ENCODE peak calls at places on chromosomes 5 and 9, in nine cellular contexts. One of them, this sample, is unnamed.

GRCh38 chr9:75168270-75169185 is 80.2 kb downstream of the OSTF1 start:
- DNase-seq in Caco-2: no peak
- DNase-seq in HT1080: peak; percentile 58
- DNase-seq in LHCN-M2: peak; percentile 2
- DNase-seq in lower lobe of right lung: no peak
- DNase-seq in central memory CD8-positive, alpha-beta T cell: no peak
- DNase-seq in HEK293T: no peak
- DNase-seq in A549: no peak
- DNase-seq in GDM1: no peak
- DNase-seq in this sample: no peak

GRCh38 chr9:24381205-24381604 is 164.5 kb downstream of the IZUMO3 start:
- DNase-seq in HT1080: no peak
- DNase-seq in A549: no peak
- DNase-seq in Caco-2: no peak
- DNase-seq in lower lobe of right lung: no peak
- DNase-seq in GDM1: no peak
- DNase-seq in LHCN-M2: no peak
- DNase-seq in HEK293T: no peak
- DNase-seq in central memory CD8-positive, alpha-beta T cell: no peak
- DNase-seq in this sample: no peak

GRCh38 chr9:83062011-83062652 is 810 bp downstream of the RASEF start:
- DNase-seq in HT1080: no peak
- DNase-seq in A549: peak; percentile 62
- DNase-seq in lower lobe of right lung: peak; percentile 74
- DNase-seq in HEK293T: peak; percentile 59
- DNase-seq in LHCN-M2: no peak
- DNase-seq in central memory CD8-positive, alpha-beta T cell: no peak
- DNase-seq in GDM1: no peak
- DNase-seq in Caco-2: peak; percentile 2
- DNase-seq in this sample: no peak

GRCh38 chr5:179230061-179230461 is 115.2 kb downstream of the ADAMTS2 start:
- DNase-seq in Caco-2: no peak
- DNase-seq in central memory CD8-positive, alpha-beta T cell: no peak
- DNase-seq in A549: no peak
- DNase-seq in lower lobe of right lung: peak; percentile 11
- DNase-seq in HT1080: no peak
- DNase-seq in LHCN-M2: no peak
- DNase-seq in HEK293T: no peak
- DNase-seq in GDM1: no peak
- DNase-seq in this sample: no peak

GRCh38 chr9:93364734-93365426 is 86.6 kb upstream of the FAM120A start:
- DNase-seq in central memory CD8-positive, alpha-beta T cell: no peak
- DNase-seq in HT1080: no peak
- DNase-seq in HEK293T: no peak
- DNase-seq in GDM1: no peak
- DNase-seq in LHCN-M2: no peak
- DNase-seq in Caco-2: no peak
- DNase-seq in lower lobe of right lung: no peak
- DNase-seq in A549: no peak
- DNase-seq in this sample: no peak

GRCh38 chr5:128052764-128053163 is 30.8 kb upstream of the SLC12A2 start:
- DNase-seq in LHCN-M2: peak; percentile 9
- DNase-seq in HEK293T: no peak
- DNase-seq in HT1080: no peak
- DNase-seq in Caco-2: no peak
- DNase-seq in central memory CD8-positive, alpha-beta T cell: no peak
- DNase-seq in A549: no peak
- DNase-seq in lower lobe of right lung: no peak
- DNase-seq in GDM1: no peak
- DNase-seq in this sample: no peak

GRCh38 chr5:23014251-23014650 is 161.1 kb upstream of the CDH12 start:
- DNase-seq in A549: no peak
- DNase-seq in GDM1: no peak
- DNase-seq in LHCN-M2: no peak
- DNase-seq in central memory CD8-positive, alpha-beta T cell: no peak
- DNase-seq in HT1080: no peak
- DNase-seq in lower lobe of right lung: no peak
- DNase-seq in Caco-2: no peak
- DNase-seq in HEK293T: no peak
- DNase-seq in this sample: no peak

GRCh38 chr9:126980231-126980630 is 65.6 kb downstream of the RALGPS1 start:
- DNase-seq in HEK293T: no peak
- DNase-seq in LHCN-M2: peak; percentile 29
- DNase-seq in Caco-2: no peak
- DNase-seq in A549: no peak
- DNase-seq in lower lobe of right lung: no peak
- DNase-seq in central memory CD8-positive, alpha-beta T cell: no peak
- DNase-seq in GDM1: no peak
- DNase-seq in HT1080: no peak
- DNase-seq in this sample: no peak

GRCh38 chr9:93826905-93827544 is 128.1 kb downstream of the BARX1 start:
- DNase-seq in GDM1: no peak
- DNase-seq in HEK293T: no peak
- DNase-seq in A549: no peak
- DNase-seq in central memory CD8-positive, alpha-beta T cell: no peak
- DNase-seq in HT1080: no peak
- DNase-seq in lower lobe of right lung: no peak
- DNase-seq in LHCN-M2: no peak
- DNase-seq in Caco-2: no peak
- DNase-seq in this sample: no peak

GRCh38 chr5:116539222-116539621 is 35.4 kb downstream of the SEMA6A start:
- DNase-seq in Caco-2: no peak
- DNase-seq in central memory CD8-positive, alpha-beta T cell: no peak
- DNase-seq in HEK293T: no peak
- DNase-seq in LHCN-M2: no peak
- DNase-seq in lower lobe of right lung: no peak
- DNase-seq in GDM1: no peak
- DNase-seq in A549: no peak
- DNase-seq in HT1080: no peak
- DNase-seq in this sample: no peak

GRCh38 chr9:37262410-37262809 is 142.0 kb downstream of the ZCCHC7 start:
- DNase-seq in central memory CD8-positive, alpha-beta T cell: no peak
- DNase-seq in HT1080: no peak
- DNase-seq in HEK293T: peak; percentile 12
- DNase-seq in LHCN-M2: peak; percentile 29
- DNase-seq in GDM1: no peak
- DNase-seq in lower lobe of right lung: no peak
- DNase-seq in A549: no peak
- DNase-seq in Caco-2: peak; percentile 21
- DNase-seq in this sample: no peak

GRCh38 chr5:134846641-134846960 is 833 bp downstream of the C5orf24 start:
- DNase-seq in lower lobe of right lung: no peak
- DNase-seq in Caco-2: no peak
- DNase-seq in GDM1: no peak
- DNase-seq in HEK293T: no peak
- DNase-seq in central memory CD8-positive, alpha-beta T cell: no peak
- DNase-seq in HT1080: no peak
- DNase-seq in A549: no peak
- DNase-seq in LHCN-M2: no peak
- DNase-seq in this sample: no peak

GRCh38 chr9:79572032-79572890 is 496 bp downstream of the TLE4 start:
- DNase-seq in GDM1: no peak
- DNase-seq in central memory CD8-positive, alpha-beta T cell: peak; percentile 52
- DNase-seq in LHCN-M2: no peak
- DNase-seq in A549: peak; percentile 15
- DNase-seq in Caco-2: peak; percentile 17
- DNase-seq in HT1080: no peak
- DNase-seq in HEK293T: peak; percentile 78
- DNase-seq in lower lobe of right lung: peak; percentile 73
- DNase-seq in this sample: no peak

GRCh38 chr5:66828046-66828550 is 231.9 kb downstream of the MAST4 start:
- DNase-seq in GDM1: no peak
- DNase-seq in central memory CD8-positive, alpha-beta T cell: no peak
- DNase-seq in LHCN-M2: no peak
- DNase-seq in HT1080: no peak
- DNase-seq in A549: no peak
- DNase-seq in Caco-2: no peak
- DNase-seq in lower lobe of right lung: no peak
- DNase-seq in HEK293T: no peak
- DNase-seq in this sample: no peak

GRCh38 chr5:36887532-36887931 is 11.0 kb downstream of the NIPBL start:
- DNase-seq in Caco-2: no peak
- DNase-seq in central memory CD8-positive, alpha-beta T cell: no peak
- DNase-seq in lower lobe of right lung: no peak
- DNase-seq in GDM1: no peak
- DNase-seq in A549: no peak
- DNase-seq in HEK293T: no peak
- DNase-seq in HT1080: no peak
- DNase-seq in LHCN-M2: no peak
- DNase-seq in this sample: no peak

GRCh38 chr5:73950441-73950873 is 324.5 kb downstream of the ARHGEF28 start:
- DNase-seq in HEK293T: no peak
- DNase-seq in Caco-2: no peak
- DNase-seq in lower lobe of right lung: no peak
- DNase-seq in A549: no peak
- DNase-seq in central memory CD8-positive, alpha-beta T cell: no peak
- DNase-seq in LHCN-M2: peak; percentile 71
- DNase-seq in GDM1: no peak
- DNase-seq in HT1080: peak; percentile 83
- DNase-seq in this sample: peak; percentile 19

This sample was measured in H4.